ENCODE peak calls at places on chromosomes 3 and 15, in six cellular contexts. B is RWPE1, M is adrenal gland, P is mesothelial cell of epicardium, Z is T1000, N is activated gamma-delta T cell treated with Interleukin-2 at 50 U/mL for 16 hours. U is an unnamed sample.

GRCh38 chr15:85852969-85853368 is 58.2 kb upstream of the KLHL25 start:
- DNase-seq in N (no peak), P (no peak), M (no peak), Z (no peak), B (no peak), U (no peak)

GRCh38 chr3:139640456-139640855 is 37.3 kb downstream of the NMNAT3 start:
- DNase-seq in B (no peak), M (no peak), Z (no peak), P (no peak), N (no peak), U (no peak)

GRCh38 chr15:99058421-99058870 is 46.4 kb upstream of the SYNM start:
- DNase-seq in P (no peak), M (no peak), Z (no peak), B (no peak), N (no peak), U (no peak)

GRCh38 chr15:23866832-23867231 is 179.7 kb upstream of the NDN start:
- DNase-seq in Z (no peak), N (no peak), B (no peak), M (no peak), P (no peak), U (no peak)

GRCh38 chr15:52112203-52112750 is 298 bp downstream of the BCL2L10 start:
- DNase-seq in Z (no peak), M (peak), B (no peak), P (no peak), N (peak), U (peak)

GRCh38 chr15:92921215-92922131 is 21.3 kb downstream of the CHD2 start:
- DNase-seq in M (no peak), P (no peak), B (peak), Z (no peak), N (no peak), U (no peak)

GRCh38 chr3:136772709-136773108 is 20.5 kb upstream of the STAG1 start:
- DNase-seq in N (no peak), Z (no peak), B (peak), P (no peak), M (no peak), U (no peak)

GRCh38 chr15:59273266-59273665 is 66.6 kb downstream of the LDHAL6B start:
- DNase-seq in P (no peak), B (no peak), Z (no peak), N (no peak), M (no peak), U (no peak)

GRCh38 chr3:152505926-152506325 is 237.2 kb downstream of the MBNL1 start:
- DNase-seq in P (no peak), M (no peak), N (no peak), B (no peak), Z (no peak), U (no peak)

GRCh38 chr3:170476291-170476690 is 57.6 kb downstream of the CLDN11 start:
- DNase-seq in B (no peak), Z (peak), M (no peak), P (no peak), N (no peak), U (no peak)

GRCh38 chr3:110932515-110933095 is 139.0 kb upstream of the NECTIN3 start:
- DNase-seq in Z (no peak), N (no peak), M (no peak), P (no peak), B (no peak), U (no peak)

GRCh38 chr3:73530030-73530411 is 94.7 kb downstream of the PDZRN3 start:
- DNase-seq in B (no peak), M (no peak), N (no peak), P (no peak), Z (no peak), U (no peak)

GRCh38 chr3:154428369-154429206 is 1.4 kb downstream of the GPR149 start:
- DNase-seq in P (no peak), N (no peak), M (no peak), B (no peak), Z (no peak), U (no peak)

GRCh38 chr3:147915057-147915456 is 505.9 kb downstream of the ZIC1 start:
- DNase-seq in M (no peak), B (no peak), N (no peak), P (no peak), Z (peak), U (no peak)

GRCh38 chr3:73542127-73542526 is 82.6 kb downstream of the PDZRN3 start:
- DNase-seq in Z (no peak), P (no peak), M (no peak), N (no peak), B (peak), U (no peak)

GRCh38 chr3:98994128-98994762 is 92.8 kb upstream of the DCBLD2 start:
- DNase-seq in N (no peak), M (no peak), B (peak), P (no peak), Z (no peak), U (no peak)

GRCh38 chr15:48467801-48468200 is 136.6 kb downstream of the DUT start:
- DNase-seq in N (no peak), P (no peak), Z (no peak), M (no peak), B (no peak), U (no peak)

GRCh38 chr3:160473978-160474377 is 24.4 kb upstream of the TRIM59 start:
- DNase-seq in B (peak), M (no peak), Z (no peak), P (no peak), N (no peak), U (no peak)

GRCh38 chr15:33675246-33675645 is 293.1 kb upstream of the CHRM5 start:
- DNase-seq in M (no peak), N (no peak), B (peak), P (no peak), Z (no peak), U (no peak)

GRCh38 chr3:187745201-187746058 is at the start of gene BCL6:
- DNase-seq in M (peak), Z (peak), N (peak), P (peak), B (peak), U (peak)

GRCh38 chr3:27544372-27544865 is 60.2 kb upstream of the SLC4A7 start:
- DNase-seq in M (no peak), B (peak), Z (no peak), N (no peak), P (no peak), U (no peak)

U was measured in CD4-positive, CD25-positive, alpha-beta regulatory T cell.